ENCODE peak calls at places on chromosomes 12 and 14, in four cellular contexts. One of them, this sample, is unnamed.

GRCh38 chr14:65352964-65353530 is 59.5 kb upstream of the FUT8 start:
- DNase-seq in HepG2: no peak
- DNase-seq in HCT116: peak
- DNase-seq in K562: no peak
- DNase-seq in this sample: no peak

GRCh38 chr12:5556033-5556614 is 124.2 kb downstream of the NTF3 start:
- DNase-seq in HepG2: no peak
- DNase-seq in HCT116: peak
- DNase-seq in K562: peak
- DNase-seq in this sample: peak

GRCh38 chr12:604956-605355 is 58.3 kb downstream of the NINJ2 start:
- DNase-seq in HepG2: no peak
- DNase-seq in HCT116: no peak
- DNase-seq in K562: no peak
- DNase-seq in this sample: no peak

GRCh38 chr12:109734219-109735000 is 20.8 kb downstream of the FAM222A start:
- DNase-seq in HepG2: no peak
- DNase-seq in HCT116: no peak
- DNase-seq in K562: no peak
- DNase-seq in this sample: peak

GRCh38 chr12:117119592-117120198 is 20.5 kb upstream of the TESC start:
- DNase-seq in HepG2: peak
- DNase-seq in HCT116: peak
- DNase-seq in K562: peak
- DNase-seq in this sample: peak

GRCh38 chr12:66149702-66150398 is 19.3 kb upstream of the LLPH start:
- DNase-seq in HepG2: no peak
- DNase-seq in HCT116: no peak
- DNase-seq in K562: peak
- DNase-seq in this sample: no peak

GRCh38 chr14:52610187-52610586 is 57.6 kb downstream of the GPR137C start:
- DNase-seq in HepG2: no peak
- DNase-seq in HCT116: no peak
- DNase-seq in K562: no peak
- DNase-seq in this sample: no peak

GRCh38 chr14:92460916-92461579 is 52.5 kb upstream of the RIN3 start:
- DNase-seq in HepG2: no peak
- DNase-seq in HCT116: no peak
- DNase-seq in K562: no peak
- DNase-seq in this sample: no peak

GRCh38 chr14:98227000-98227726 is 1044.8 kb downstream of the BCL11B start:
- DNase-seq in HepG2: no peak
- DNase-seq in HCT116: no peak
- DNase-seq in K562: no peak
- DNase-seq in this sample: no peak

GRCh38 chr12:105843989-105844768 is 294.6 kb downstream of the NUAK1 start:
- DNase-seq in HepG2: no peak
- DNase-seq in HCT116: no peak
- DNase-seq in K562: peak
- DNase-seq in this sample: no peak

GRCh38 chr14:95886366-95886765 is 9.7 kb downstream of the TUNAR start:
- DNase-seq in HepG2: no peak
- DNase-seq in HCT116: no peak
- DNase-seq in K562: no peak
- DNase-seq in this sample: peak

GRCh38 chr14:100902295-100902694 is 1.2 kb downstream of the RTL1 start:
- DNase-seq in HepG2: peak
- DNase-seq in HCT116: peak
- DNase-seq in K562: peak
- DNase-seq in this sample: peak

GRCh38 chr14:77889971-77890442 is 90.1 kb downstream of the ADCK1 start:
- DNase-seq in HepG2: no peak
- DNase-seq in HCT116: no peak
- DNase-seq in K562: no peak
- DNase-seq in this sample: no peak

DNA sequence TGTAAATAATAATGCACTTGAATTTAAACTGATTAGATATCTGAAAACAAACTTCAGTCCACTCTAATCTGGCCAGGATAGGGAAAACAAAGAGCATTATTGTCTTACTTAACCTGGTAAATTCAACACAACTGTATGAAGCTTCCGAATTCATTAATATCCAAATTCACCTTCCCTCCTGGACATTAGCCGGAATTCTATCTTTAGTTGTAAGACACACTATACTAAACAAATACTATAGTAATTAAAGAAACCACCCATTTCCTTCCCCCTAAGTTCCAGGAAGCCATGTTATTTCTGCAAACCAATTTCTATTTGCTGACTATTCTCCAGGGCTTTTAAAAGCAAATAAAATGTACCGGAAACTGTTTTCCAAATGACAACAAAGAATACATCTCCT is 122.7 kb upstream of the MDM1 start:
- DNase-seq in HepG2: no peak
- DNase-seq in HCT116: no peak
- DNase-seq in K562: no peak
- DNase-seq in this sample: no peak
- TF ChIP-seq ELF1 in HepG2: no peak
- TF ChIP-seq ELF1 in HCT116: no peak
- TF ChIP-seq ELF1 in K562: no peak
- TF ChIP-seq ELF1 in this sample: no peak

GRCh38 chr14:22388669-22389625 is 200.1 kb downstream of the DAD1 start:
- DNase-seq in HepG2: peak
- DNase-seq in HCT116: no peak
- DNase-seq in K562: no peak
- DNase-seq in this sample: no peak

GRCh38 chr14:22387776-22388241 is 201.2 kb downstream of the DAD1 start:
- DNase-seq in HepG2: no peak
- DNase-seq in HCT116: no peak
- DNase-seq in K562: no peak
- DNase-seq in this sample: peak

GRCh38 chr14:22384974-22385526 is 204.0 kb downstream of the DAD1 start:
- DNase-seq in HepG2: no peak
- DNase-seq in HCT116: no peak
- DNase-seq in K562: no peak
- DNase-seq in this sample: no peak

GRCh38 chr14:22384167-22384549 is 204.9 kb downstream of the DAD1 start:
- DNase-seq in HepG2: no peak
- DNase-seq in HCT116: no peak
- DNase-seq in K562: no peak
- DNase-seq in this sample: no peak

DNA sequence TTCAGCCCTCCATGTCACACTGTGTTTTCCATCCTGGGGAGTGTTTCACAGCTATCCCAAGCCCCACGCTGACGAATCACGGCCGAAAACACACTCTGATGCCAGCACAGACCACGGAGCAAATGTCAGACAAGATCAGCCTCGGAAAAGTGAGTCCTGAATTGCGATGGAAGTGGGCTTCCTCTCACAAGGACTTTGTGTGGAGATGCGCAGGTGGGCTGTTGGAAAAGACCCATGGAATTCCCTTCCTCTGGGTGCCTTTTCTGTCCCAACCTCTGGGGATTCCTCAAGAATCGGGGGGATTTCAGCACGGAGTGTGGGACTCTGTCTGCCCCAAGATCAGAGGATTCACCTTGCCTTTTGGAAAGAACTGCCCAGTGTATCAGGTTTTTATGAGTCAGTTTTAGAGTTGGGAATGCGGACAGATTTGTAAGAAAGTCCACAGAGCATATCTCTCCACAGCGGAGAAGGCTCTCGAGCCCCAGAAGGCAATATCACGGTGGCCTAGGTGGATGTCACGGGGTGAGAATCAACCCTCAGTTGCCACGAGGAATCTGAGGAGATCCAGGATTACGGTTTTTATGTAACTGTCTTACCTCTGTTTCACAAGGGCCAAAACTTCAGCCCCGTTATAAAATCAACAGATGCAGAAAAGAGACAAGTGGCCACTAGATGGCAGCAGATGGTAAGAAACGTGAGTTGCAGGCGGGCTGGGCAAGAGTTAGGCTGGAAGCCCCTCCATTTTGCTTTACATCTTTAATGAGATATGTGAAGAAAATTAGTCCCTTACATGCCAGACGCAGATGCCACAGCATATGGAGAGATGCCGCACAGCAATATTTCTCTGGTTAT is 201.9 kb downstream of the DAD1 start:
- DNase-seq in HepG2: peak
- DNase-seq in HCT116: peak
- DNase-seq in K562: peak
- DNase-seq in this sample: peak
- TF ChIP-seq ELF1 in HepG2: no peak
- TF ChIP-seq ELF1 in HCT116: no peak
- TF ChIP-seq ELF1 in K562: no peak
- TF ChIP-seq ELF1 in this sample: no peak

DNA sequence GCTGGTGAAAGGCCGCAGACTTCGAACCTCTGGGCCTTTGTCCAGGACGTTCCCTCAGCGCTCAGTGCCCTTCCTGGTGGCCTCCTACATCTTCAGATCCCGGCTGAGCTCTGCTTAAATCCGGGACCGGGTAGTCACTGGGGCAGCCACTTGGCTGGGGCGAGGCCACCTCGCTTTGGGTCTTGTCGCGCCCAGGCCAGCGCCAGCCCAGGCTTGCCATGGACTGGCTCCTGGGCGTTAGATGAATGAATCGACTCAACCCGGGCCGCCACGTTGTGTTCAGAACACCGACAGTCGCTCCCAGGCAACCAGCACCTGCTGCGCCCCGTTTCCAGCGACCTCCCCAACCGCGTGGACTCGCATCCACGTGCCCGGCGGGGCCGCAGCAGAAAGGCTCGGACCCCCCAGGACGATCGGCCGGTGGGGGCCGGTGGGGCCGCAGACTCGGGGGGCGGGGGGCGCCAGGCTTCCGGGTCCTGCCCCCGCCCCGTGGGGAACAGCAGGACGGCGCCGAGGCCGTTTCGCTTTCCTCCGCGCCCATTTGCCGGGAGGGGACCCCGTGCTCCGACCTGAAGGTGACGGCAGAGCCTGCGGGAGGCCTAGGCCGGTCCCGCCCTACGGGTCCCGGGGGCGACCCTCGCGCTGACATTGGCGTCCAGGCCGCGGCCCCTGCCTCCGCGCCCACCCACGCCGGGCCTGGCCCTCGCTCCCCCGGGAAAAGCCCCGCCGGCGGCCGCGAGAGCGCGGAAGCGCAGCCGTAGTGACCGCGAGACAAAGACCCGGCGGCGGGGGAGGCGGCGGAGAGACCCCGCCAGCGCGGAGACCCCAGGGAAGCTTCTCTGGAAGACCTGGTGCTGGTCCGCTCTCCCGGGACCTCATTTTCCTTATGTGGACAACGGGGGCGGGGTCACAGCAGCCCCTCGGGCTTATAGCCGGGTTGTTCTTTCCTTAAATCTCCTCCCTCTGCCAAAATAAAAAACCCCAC is 37.3 kb upstream of the RCOR1 start:
- DNase-seq in HepG2: no peak
- DNase-seq in HCT116: no peak
- DNase-seq in K562: no peak
- DNase-seq in this sample: peak
- TF ChIP-seq ELF1 in HepG2: no peak
- TF ChIP-seq ELF1 in HCT116: no peak
- TF ChIP-seq ELF1 in K562: no peak
- TF ChIP-seq ELF1 in this sample: no peak

DNA sequence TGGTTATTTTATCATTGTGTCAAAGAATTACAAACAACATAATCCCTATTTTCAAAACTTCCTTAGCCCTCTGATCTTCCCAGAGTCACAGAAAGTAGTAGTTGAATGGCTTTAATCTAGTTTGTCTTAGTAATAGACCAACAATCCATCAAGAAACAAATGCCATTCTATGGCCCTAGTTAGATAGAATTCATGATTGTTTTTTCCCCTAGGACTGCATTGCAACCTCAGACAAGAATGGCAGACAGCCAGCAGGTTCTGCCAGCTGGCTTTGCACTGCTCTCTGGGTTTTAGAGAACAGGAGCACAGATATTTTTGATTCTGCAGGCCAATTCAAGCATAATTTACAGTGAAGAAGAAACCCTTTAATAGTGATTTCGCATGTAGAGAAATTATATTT is 33.8 kb downstream of the SYT1 start:
- DNase-seq in HepG2: no peak
- DNase-seq in HCT116: no peak
- DNase-seq in K562: no peak
- DNase-seq in this sample: peak
- TF ChIP-seq ELF1 in HepG2: no peak
- TF ChIP-seq ELF1 in HCT116: no peak
- TF ChIP-seq ELF1 in K562: no peak
- TF ChIP-seq ELF1 in this sample: no peak

DNA sequence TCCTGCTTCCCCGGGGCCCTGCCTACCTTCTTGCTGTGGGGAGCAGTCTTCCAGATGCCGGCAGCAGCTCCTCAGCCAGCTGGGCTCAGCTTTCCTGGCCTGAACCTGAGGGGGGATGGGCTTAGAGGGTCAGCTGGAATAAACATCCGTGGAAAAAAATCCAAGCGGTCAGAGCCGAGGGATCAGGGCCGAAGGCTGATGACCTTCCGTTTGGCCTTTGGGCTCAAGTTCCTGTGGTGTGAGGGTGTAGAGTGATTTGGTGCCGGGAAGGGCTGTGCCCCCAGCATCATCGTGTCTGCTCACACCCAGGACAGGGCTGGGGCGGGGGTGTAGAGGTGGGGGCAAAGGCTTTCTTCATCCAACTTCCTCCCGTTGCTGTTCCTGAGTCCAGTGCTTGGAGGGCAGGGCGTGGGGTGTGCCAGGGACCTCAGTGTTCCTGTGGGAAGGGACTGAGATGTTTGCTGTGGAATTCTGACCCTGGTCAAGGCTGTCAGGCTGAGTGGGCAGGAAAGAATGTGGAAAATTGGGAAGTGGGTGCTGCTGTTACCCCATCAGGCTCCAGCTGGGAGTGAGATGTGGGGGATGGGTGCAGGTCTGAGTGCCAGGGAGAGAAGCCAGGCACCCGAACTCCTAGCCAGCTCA is 2.6 kb downstream of the SMIM41 start:
- DNase-seq in HepG2: peak
- DNase-seq in HCT116: no peak
- DNase-seq in K562: no peak
- DNase-seq in this sample: no peak
- TF ChIP-seq ELF1 in HepG2: no peak
- TF ChIP-seq ELF1 in HCT116: no peak
- TF ChIP-seq ELF1 in K562: no peak
- TF ChIP-seq ELF1 in this sample: no peak

GRCh38 chr12:124747426-124748161 is 116.1 kb downstream of the SCARB1 start:
- DNase-seq in HepG2: peak
- DNase-seq in HCT116: no peak
- DNase-seq in K562: no peak
- DNase-seq in this sample: no peak
- TF ChIP-seq ELF1 in HepG2: no peak
- TF ChIP-seq ELF1 in HCT116: no peak
- TF ChIP-seq ELF1 in K562: no peak
- TF ChIP-seq ELF1 in this sample: no peak

This sample was measured in SK-N-SH.